ENCODE peak calls at places on chromosomes 7 and 10, in nine cellular contexts. Y, N, D, M, E, S, C, F and P are unnamed samples.

GRCh38 chr7:20269726-20270125 is 52.5 kb upstream of the MACC1 start:
- DNase-seq in Y (no peak), N (no peak), D (no peak), M (no peak), E (no peak), S (peak), C (peak), F (no peak), P (no peak)

GRCh38 chr10:29691564-29692064 is 56.8 kb upstream of the SVIL start:
- DNase-seq in Y (peak), N (no peak), D (peak), M (peak), E (no peak), S (peak), C (peak), F (no peak), P (no peak)

GRCh38 chr7:73971315-73971700 is 56.7 kb upstream of the ELN start:
- DNase-seq in Y (no peak), N (peak), D (no peak), M (no peak), E (no peak), S (no peak), C (no peak), F (no peak), P (peak)

GRCh38 chr7:2063562-2064360 is 169.0 kb downstream of the MAD1L1 start:
- DNase-seq in Y (peak), N (no peak), D (peak), M (peak), E (no peak), S (no peak), C (peak), F (peak), P (no peak)

GRCh38 chr7:66307591-66308215 is 102.6 kb downstream of the TPST1 start:
- DNase-seq in Y (no peak), N (no peak), D (no peak), M (peak), E (no peak), S (peak), C (peak), F (peak), P (no peak)

GRCh38 chr10:115727114-115727513 is 545.9 kb downstream of the GFRA1 start:
- DNase-seq in Y (no peak), N (no peak), D (no peak), M (no peak), E (no peak), S (no peak), C (no peak), F (no peak), P (no peak)

GRCh38 chr10:1534820-1535219 is 202.5 kb downstream of the ADARB2 start:
- DNase-seq in Y (no peak), N (no peak), D (no peak), M (no peak), E (no peak), S (no peak), C (no peak), F (no peak), P (no peak)

GRCh38 chr7:7418997-7419396 is 116.7 kb downstream of the COL28A1 start:
- DNase-seq in Y (no peak), N (no peak), D (no peak), M (no peak), E (no peak), S (no peak), C (no peak), F (no peak), P (no peak)

GRCh38 chr7:87111877-87112276 is 40.4 kb upstream of the DMTF1 start:
- DNase-seq in Y (no peak), N (no peak), D (no peak), M (peak), E (no peak), S (no peak), C (no peak), F (no peak), P (no peak)

GRCh38 chr7:4871930-4872675 is 10.3 kb upstream of the PAPOLB start:
- DNase-seq in Y (no peak), N (no peak), D (no peak), M (no peak), E (no peak), S (no peak), C (no peak), F (no peak), P (no peak)

GRCh38 chr7:43725251-43725650 is 4.1 kb downstream of the COA1 start:
- DNase-seq in Y (no peak), N (no peak), D (no peak), M (no peak), E (no peak), S (no peak), C (no peak), F (no peak), P (no peak)

GRCh38 chr7:31791881-31792280 is 104.9 kb downstream of the PPP1R17 start:
- DNase-seq in Y (no peak), N (no peak), D (peak), M (no peak), E (no peak), S (peak), C (no peak), F (no peak), P (no peak)